ENCODE peak calls at places on chromosomes 6 and 20, in six cellular contexts. One of them, this sample, is unnamed.

GRCh38 chr20:32598606-32599005 is 13.5 kb upstream of the NOL4L start:
- DNase-seq in OCI-LY7: no peak
- DNase-seq in GM23338: no peak
- DNase-seq in PC-3: no peak
- DNase-seq in SK-N-SH: no peak
- DNase-seq in neural progenitor cell: no peak
- DNase-seq in this sample: no peak

GRCh38 chr20:4329232-4329631 is 313.9 kb upstream of the RNF24 start:
- DNase-seq in neural progenitor cell: no peak
- DNase-seq in OCI-LY7: no peak
- DNase-seq in GM23338: peak; percentile 31
- DNase-seq in PC-3: no peak
- DNase-seq in SK-N-SH: no peak
- DNase-seq in this sample: no peak

GRCh38 chr6:135087803-135088202 is 33.2 kb upstream of the HBS1L start:
- DNase-seq in OCI-LY7: no peak
- DNase-seq in GM23338: no peak
- DNase-seq in PC-3: no peak
- DNase-seq in SK-N-SH: no peak
- DNase-seq in neural progenitor cell: no peak
- DNase-seq in this sample: no peak

GRCh38 chr6:12363651-12364381 is 73.7 kb downstream of the EDN1 start:
- DNase-seq in neural progenitor cell: no peak
- DNase-seq in PC-3: no peak
- DNase-seq in GM23338: no peak
- DNase-seq in SK-N-SH: no peak
- DNase-seq in OCI-LY7: peak; percentile 24
- DNase-seq in this sample: peak; percentile 77

GRCh38 chr6:162917506-162917905 is 189.7 kb downstream of the PACRG start:
- DNase-seq in PC-3: no peak
- DNase-seq in GM23338: no peak
- DNase-seq in SK-N-SH: peak; percentile 47
- DNase-seq in neural progenitor cell: no peak
- DNase-seq in OCI-LY7: no peak
- DNase-seq in this sample: no peak

GRCh38 chr6:40877362-40877761 is 161.7 kb downstream of the UNC5CL start:
- DNase-seq in neural progenitor cell: no peak
- DNase-seq in GM23338: no peak
- DNase-seq in OCI-LY7: no peak
- DNase-seq in PC-3: peak; percentile 34
- DNase-seq in SK-N-SH: no peak
- DNase-seq in this sample: no peak

GRCh38 chr20:43949741-43950618 is 35.3 kb downstream of the TOX2 start:
- DNase-seq in SK-N-SH: peak; percentile 70
- DNase-seq in GM23338: no peak
- DNase-seq in OCI-LY7: peak; percentile 64
- DNase-seq in neural progenitor cell: no peak
- DNase-seq in PC-3: no peak
- DNase-seq in this sample: no peak

GRCh38 chr6:89678531-89678930 is 40.0 kb upstream of the LYRM2 start:
- DNase-seq in OCI-LY7: no peak
- DNase-seq in PC-3: no peak
- DNase-seq in SK-N-SH: no peak
- DNase-seq in GM23338: peak; percentile 48
- DNase-seq in neural progenitor cell: no peak
- DNase-seq in this sample: no peak

GRCh38 chr6:12150812-12151432 is 138.8 kb downstream of the HIVEP1 start:
- DNase-seq in neural progenitor cell: peak; percentile 72
- DNase-seq in SK-N-SH: peak; percentile 37
- DNase-seq in OCI-LY7: peak; percentile 47
- DNase-seq in PC-3: peak; percentile 72
- DNase-seq in GM23338: peak; percentile 75
- DNase-seq in this sample: peak; percentile 52

GRCh38 chr6:18327621-18328548 is 59.3 kb upstream of the RNF144B start:
- DNase-seq in GM23338: peak; percentile 75
- DNase-seq in OCI-LY7: peak; percentile 92
- DNase-seq in SK-N-SH: no peak
- DNase-seq in neural progenitor cell: peak; percentile 18
- DNase-seq in PC-3: no peak
- DNase-seq in this sample: no peak

GRCh38 chr20:47353224-47353696 is 3.2 kb downstream of the ZMYND8 start:
- DNase-seq in PC-3: no peak
- DNase-seq in OCI-LY7: no peak
- DNase-seq in SK-N-SH: no peak
- DNase-seq in neural progenitor cell: no peak
- DNase-seq in GM23338: no peak
- DNase-seq in this sample: no peak

GRCh38 chr20:41587523-41587922 is 30.7 kb downstream of the CHD6 start:
- DNase-seq in PC-3: no peak
- DNase-seq in SK-N-SH: no peak
- DNase-seq in GM23338: no peak
- DNase-seq in OCI-LY7: no peak
- DNase-seq in neural progenitor cell: no peak
- DNase-seq in this sample: no peak

GRCh38 chr6:48111143-48111506 is at the start of gene PTCHD4:
- DNase-seq in OCI-LY7: no peak
- DNase-seq in PC-3: peak; percentile 6
- DNase-seq in neural progenitor cell: peak; percentile 41
- DNase-seq in GM23338: peak; percentile 59
- DNase-seq in SK-N-SH: peak; percentile 4
- DNase-seq in this sample: no peak

GRCh38 chr6:90868256-90868655 is 281.4 kb upstream of the MAP3K7 start:
- DNase-seq in SK-N-SH: no peak
- DNase-seq in OCI-LY7: no peak
- DNase-seq in neural progenitor cell: no peak
- DNase-seq in GM23338: no peak
- DNase-seq in PC-3: no peak
- DNase-seq in this sample: no peak

GRCh38 chr6:89032599-89032998 is 48.0 kb upstream of the PNRC1 start:
- DNase-seq in GM23338: no peak
- DNase-seq in neural progenitor cell: no peak
- DNase-seq in OCI-LY7: no peak
- DNase-seq in PC-3: no peak
- DNase-seq in SK-N-SH: no peak
- DNase-seq in this sample: no peak

GRCh38 chr20:58514321-58515239 is 619 bp downstream of the APCDD1L start:
- DNase-seq in OCI-LY7: no peak
- DNase-seq in SK-N-SH: no peak
- DNase-seq in neural progenitor cell: peak; percentile 66
- DNase-seq in GM23338: peak; percentile 69
- DNase-seq in PC-3: no peak
- DNase-seq in this sample: no peak

GRCh38 chr6:168742146-168742782 is 301.3 kb downstream of the SMOC2 start:
- DNase-seq in OCI-LY7: no peak
- DNase-seq in PC-3: no peak
- DNase-seq in SK-N-SH: no peak
- DNase-seq in GM23338: no peak
- DNase-seq in neural progenitor cell: peak; percentile 18
- DNase-seq in this sample: no peak

GRCh38 chr20:7248392-7248992 is 481.0 kb downstream of the BMP2 start:
- DNase-seq in PC-3: no peak
- DNase-seq in GM23338: no peak
- DNase-seq in neural progenitor cell: no peak
- DNase-seq in SK-N-SH: no peak
- DNase-seq in OCI-LY7: no peak
- DNase-seq in this sample: no peak

GRCh38 chr20:61529354-61529753 is 277.3 kb downstream of the CDH4 start:
- DNase-seq in GM23338: no peak
- DNase-seq in neural progenitor cell: no peak
- DNase-seq in OCI-LY7: no peak
- DNase-seq in PC-3: no peak
- DNase-seq in SK-N-SH: no peak
- DNase-seq in this sample: no peak

GRCh38 chr6:97113170-97113569 is 169.8 kb downstream of the MMS22L start:
- DNase-seq in SK-N-SH: no peak
- DNase-seq in PC-3: no peak
- DNase-seq in OCI-LY7: no peak
- DNase-seq in GM23338: no peak
- DNase-seq in neural progenitor cell: no peak
- DNase-seq in this sample: no peak

GRCh38 chr6:155093430-155093829 is 98.3 kb downstream of the TIAM2 start:
- DNase-seq in OCI-LY7: peak; percentile 3
- DNase-seq in neural progenitor cell: no peak
- DNase-seq in SK-N-SH: no peak
- DNase-seq in PC-3: no peak
- DNase-seq in GM23338: peak; percentile 37
- DNase-seq in this sample: no peak

GRCh38 chr6:52361347-52361944 is 505 bp upstream of the PAQR8 start:
- DNase-seq in OCI-LY7: no peak
- DNase-seq in GM23338: peak; percentile 10
- DNase-seq in neural progenitor cell: no peak
- DNase-seq in SK-N-SH: no peak
- DNase-seq in PC-3: no peak
- DNase-seq in this sample: peak; percentile 32

GRCh38 chr6:20946037-20946436 is 411.8 kb downstream of the CDKAL1 start:
- DNase-seq in GM23338: peak; percentile 46
- DNase-seq in SK-N-SH: no peak
- DNase-seq in PC-3: peak; percentile 58
- DNase-seq in neural progenitor cell: no peak
- DNase-seq in OCI-LY7: no peak
- DNase-seq in this sample: no peak

GRCh38 chr6:131015192-131015591 is 47.9 kb downstream of the EPB41L2 start:
- DNase-seq in SK-N-SH: no peak
- DNase-seq in PC-3: no peak
- DNase-seq in neural progenitor cell: no peak
- DNase-seq in GM23338: no peak
- DNase-seq in OCI-LY7: no peak
- DNase-seq in this sample: no peak

GRCh38 chr20:42179768-42180167 is 561.6 kb upstream of the CHD6 start:
- DNase-seq in GM23338: peak; percentile 1
- DNase-seq in SK-N-SH: no peak
- DNase-seq in PC-3: peak; percentile 6
- DNase-seq in OCI-LY7: no peak
- DNase-seq in neural progenitor cell: peak; percentile 64
- DNase-seq in this sample: peak; percentile 59

GRCh38 chr20:23129891-23130621 is 43.9 kb upstream of the CD93 start:
- DNase-seq in neural progenitor cell: no peak
- DNase-seq in OCI-LY7: no peak
- DNase-seq in PC-3: no peak
- DNase-seq in SK-N-SH: no peak
- DNase-seq in GM23338: no peak
- DNase-seq in this sample: no peak

GRCh38 chr6:132142768-132143167 is 191.6 kb upstream of the CCN2 start:
- DNase-seq in neural progenitor cell: no peak
- DNase-seq in PC-3: no peak
- DNase-seq in OCI-LY7: no peak
- DNase-seq in GM23338: no peak
- DNase-seq in SK-N-SH: no peak
- DNase-seq in this sample: no peak

GRCh38 chr20:31943052-31943471 is 8.8 kb downstream of the PDRG1 start:
- DNase-seq in GM23338: no peak
- DNase-seq in OCI-LY7: no peak
- DNase-seq in PC-3: no peak
- DNase-seq in SK-N-SH: no peak
- DNase-seq in neural progenitor cell: no peak
- DNase-seq in this sample: no peak

GRCh38 chr20:46333136-46333991 is 25.1 kb upstream of the CDH22 start:
- DNase-seq in GM23338: no peak
- DNase-seq in PC-3: peak; percentile 23
- DNase-seq in OCI-LY7: no peak
- DNase-seq in neural progenitor cell: no peak
- DNase-seq in SK-N-SH: peak; percentile 69
- DNase-seq in this sample: no peak

GRCh38 chr6:119348308-119349040 is 1.1 kb downstream of the MAN1A1 start:
- DNase-seq in SK-N-SH: peak; percentile 82
- DNase-seq in neural progenitor cell: peak; percentile 71
- DNase-seq in GM23338: peak; percentile 66
- DNase-seq in PC-3: no peak
- DNase-seq in OCI-LY7: peak; percentile 63
- DNase-seq in this sample: peak; percentile 71

DNA sequence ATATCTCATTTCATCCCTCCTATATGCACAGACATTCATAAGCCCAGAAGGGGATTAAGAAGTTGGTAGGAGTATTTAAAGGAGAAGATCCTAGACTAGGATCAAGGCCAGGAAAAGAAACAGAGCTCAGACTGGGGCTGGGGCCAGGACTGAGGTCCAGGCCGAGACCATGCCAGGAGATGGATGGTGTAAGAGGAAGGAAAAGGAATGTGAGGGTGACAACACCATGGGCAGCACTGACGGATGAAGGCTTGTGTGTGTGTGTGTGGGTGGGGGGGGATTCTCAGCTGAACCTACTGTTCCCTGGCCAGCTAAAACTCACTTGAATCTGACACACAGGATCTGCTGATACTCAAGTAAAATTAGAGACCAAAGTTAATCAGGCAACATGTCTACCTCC is 182.1 kb downstream of the KIF6 start:
- DNase-seq in neural progenitor cell: no peak
- DNase-seq in SK-N-SH: no peak
- DNase-seq in OCI-LY7: no peak
- DNase-seq in PC-3: no peak
- DNase-seq in GM23338: no peak
- DNase-seq in this sample: peak; percentile 32
- TF ChIP-seq EZH2phosphoT487 in neural progenitor cell: no peak
- TF ChIP-seq EZH2phosphoT487 in SK-N-SH: no peak
- TF ChIP-seq EZH2phosphoT487 in OCI-LY7: no peak
- TF ChIP-seq EZH2phosphoT487 in PC-3: no peak
- TF ChIP-seq EZH2phosphoT487 in GM23338: no peak
- TF ChIP-seq EZH2phosphoT487 in this sample: no peak

DNA sequence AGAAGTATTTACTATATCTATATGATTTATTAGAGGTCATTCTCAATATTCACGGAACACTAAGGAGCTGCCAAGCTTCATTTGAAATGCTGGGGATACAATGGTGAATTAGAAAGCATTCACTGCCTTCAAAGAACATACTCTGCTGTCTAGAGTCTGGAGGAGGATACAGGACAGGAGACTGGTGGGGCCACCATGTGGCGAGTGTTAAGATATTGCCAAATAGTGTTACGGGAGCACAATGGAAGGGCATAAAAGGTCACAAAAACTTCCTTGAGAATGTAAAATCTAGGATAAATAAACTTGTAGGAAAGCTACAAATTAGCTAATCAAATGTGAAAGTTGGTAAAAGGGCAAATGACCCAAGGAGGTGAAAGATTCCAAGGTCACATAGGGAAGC is 271.7 kb downstream of the RFPL4B start:
- DNase-seq in PC-3: peak; percentile 16
- DNase-seq in OCI-LY7: no peak
- DNase-seq in GM23338: peak; percentile 71
- DNase-seq in SK-N-SH: peak; percentile 11
- DNase-seq in neural progenitor cell: peak; percentile 50
- DNase-seq in this sample: peak; percentile 18
- TF ChIP-seq CTCF in PC-3: peak; percentile 40
- TF ChIP-seq CTCF in OCI-LY7: peak; percentile 41
- TF ChIP-seq CTCF in GM23338: peak; percentile 73
- TF ChIP-seq CTCF in SK-N-SH: peak; percentile 37
- TF ChIP-seq CTCF in neural progenitor cell: peak; percentile 52
- TF ChIP-seq CTCF in this sample: peak; percentile 24

GRCh38 chr20:15700147-15700765 is 873.0 kb downstream of the KIF16B start:
- DNase-seq in OCI-LY7: no peak
- DNase-seq in SK-N-SH: peak; percentile 15
- DNase-seq in GM23338: peak; percentile 6
- DNase-seq in PC-3: no peak
- DNase-seq in neural progenitor cell: no peak
- DNase-seq in this sample: no peak
- TF ChIP-seq EZH2phosphoT487 in OCI-LY7: no peak
- TF ChIP-seq EZH2phosphoT487 in SK-N-SH: no peak
- TF ChIP-seq EZH2phosphoT487 in GM23338: no peak
- TF ChIP-seq EZH2phosphoT487 in PC-3: no peak
- TF ChIP-seq EZH2phosphoT487 in neural progenitor cell: no peak
- TF ChIP-seq EZH2phosphoT487 in this sample: no peak

DNA sequence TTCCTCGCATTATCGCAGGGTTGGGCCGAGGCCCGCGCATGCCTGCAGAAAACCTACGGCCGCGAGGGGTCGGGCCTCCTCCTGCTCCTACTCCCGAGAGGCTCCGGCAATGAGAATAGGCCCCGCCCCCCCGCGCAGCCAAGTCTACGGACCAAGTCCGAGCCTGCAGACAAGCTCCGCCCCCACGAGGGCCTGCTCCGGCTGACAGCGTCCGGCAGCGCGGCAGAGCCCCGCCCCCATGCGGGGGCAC is 3.1 kb upstream of the GPSM3 start:
- DNase-seq in OCI-LY7: peak; percentile 100
- DNase-seq in GM23338: peak; percentile 100
- DNase-seq in SK-N-SH: peak; percentile 94
- DNase-seq in neural progenitor cell: peak; percentile 100
- DNase-seq in PC-3: peak; percentile 99
- DNase-seq in this sample: peak; percentile 100
- TF ChIP-seq CTCF in OCI-LY7: no peak
- TF ChIP-seq CTCF in GM23338: peak; percentile 44
- TF ChIP-seq CTCF in SK-N-SH: no peak
- TF ChIP-seq CTCF in neural progenitor cell: peak; percentile 34
- TF ChIP-seq CTCF in PC-3: no peak
- TF ChIP-seq CTCF in this sample: peak; percentile 38